ENCODE peak calls at places on chromosomes 16 and 17, in five cellular contexts. One of them, this sample, is unnamed.

GRCh38 chr17:59165933-59166342 is 10.4 kb downstream of the PRR11 start:
- DNase-seq in ascending aorta: no peak
- DNase-seq in endodermal cell: peak
- DNase-seq in foreskin fibroblast: peak
- DNase-seq in neural crest cell: peak
- DNase-seq in this sample: peak

GRCh38 chr17:44063704-44064639 is 2.5 kb downstream of the LSM12 start:
- DNase-seq in neural crest cell: no peak
- DNase-seq in foreskin fibroblast: no peak
- DNase-seq in endodermal cell: no peak
- DNase-seq in ascending aorta: no peak
- DNase-seq in this sample: no peak

GRCh38 chr16:12260647-12261262 is 284.2 kb downstream of the SNX29 start:
- DNase-seq in ascending aorta: no peak
- DNase-seq in endodermal cell: peak
- DNase-seq in foreskin fibroblast: no peak
- DNase-seq in neural crest cell: no peak
- DNase-seq in this sample: no peak

GRCh38 chr17:40818343-40818732 is 4.1 kb downstream of the KRT10 start:
- DNase-seq in neural crest cell: no peak
- DNase-seq in endodermal cell: no peak
- DNase-seq in ascending aorta: no peak
- DNase-seq in foreskin fibroblast: no peak
- DNase-seq in this sample: no peak

GRCh38 chr17:42989726-42990652 is 8.2 kb upstream of the RPL27 start:
- DNase-seq in endodermal cell: no peak
- DNase-seq in neural crest cell: no peak
- DNase-seq in foreskin fibroblast: peak
- DNase-seq in ascending aorta: no peak
- DNase-seq in this sample: peak

GRCh38 chr16:23388786-23389185 is 64.2 kb downstream of the COG7 start:
- DNase-seq in endodermal cell: no peak
- DNase-seq in ascending aorta: no peak
- DNase-seq in neural crest cell: no peak
- DNase-seq in foreskin fibroblast: no peak
- DNase-seq in this sample: no peak

GRCh38 chr17:49577978-49578893 is 2.6 kb downstream of the NXPH3 start:
- DNase-seq in endodermal cell: no peak
- DNase-seq in foreskin fibroblast: no peak
- DNase-seq in neural crest cell: no peak
- DNase-seq in ascending aorta: no peak
- DNase-seq in this sample: no peak

GRCh38 chr17:4903051-4903818 is at the start of gene CHRNE:
- DNase-seq in foreskin fibroblast: peak
- DNase-seq in endodermal cell: peak
- DNase-seq in neural crest cell: peak
- DNase-seq in ascending aorta: peak
- DNase-seq in this sample: peak

GRCh38 chr16:84532855-84533486 is 28.5 kb upstream of the MEAK7 start:
- DNase-seq in neural crest cell: no peak
- DNase-seq in endodermal cell: no peak
- DNase-seq in foreskin fibroblast: no peak
- DNase-seq in ascending aorta: no peak
- DNase-seq in this sample: peak

GRCh38 chr16:53043986-53044571 is 8.6 kb downstream of the CHD9NB start:
- DNase-seq in ascending aorta: no peak
- DNase-seq in endodermal cell: peak
- DNase-seq in foreskin fibroblast: no peak
- DNase-seq in neural crest cell: no peak
- DNase-seq in this sample: no peak

GRCh38 chr17:36057900-36058299 is 6.2 kb upstream of the CCL18 start:
- DNase-seq in foreskin fibroblast: no peak
- DNase-seq in ascending aorta: no peak
- DNase-seq in endodermal cell: no peak
- DNase-seq in neural crest cell: no peak
- DNase-seq in this sample: no peak

GRCh38 chr16:88768041-88768876 is 16.8 kb downstream of the PIEZO1 start:
- DNase-seq in neural crest cell: no peak
- DNase-seq in foreskin fibroblast: no peak
- DNase-seq in ascending aorta: peak
- DNase-seq in endodermal cell: no peak
- DNase-seq in this sample: peak

GRCh38 chr17:77736207-77736600 is 222.3 kb upstream of the TNRC6C start:
- DNase-seq in neural crest cell: no peak
- DNase-seq in foreskin fibroblast: no peak
- DNase-seq in endodermal cell: peak
- DNase-seq in ascending aorta: peak
- DNase-seq in this sample: no peak

GRCh38 chr16:11128211-11129123 is 127.5 kb downstream of the SOCS1 start:
- DNase-seq in ascending aorta: no peak
- DNase-seq in foreskin fibroblast: peak
- DNase-seq in endodermal cell: no peak
- DNase-seq in neural crest cell: no peak
- DNase-seq in this sample: peak

GRCh38 chr17:75473246-75473645 is 16.8 kb downstream of the TMEM94 start:
- DNase-seq in neural crest cell: no peak
- DNase-seq in endodermal cell: no peak
- DNase-seq in ascending aorta: no peak
- DNase-seq in foreskin fibroblast: no peak
- DNase-seq in this sample: no peak

GRCh38 chr17:55567240-55568216 is 56.3 kb upstream of the SMIM36 start:
- DNase-seq in neural crest cell: no peak
- DNase-seq in endodermal cell: no peak
- DNase-seq in ascending aorta: no peak
- DNase-seq in foreskin fibroblast: no peak
- DNase-seq in this sample: no peak

GRCh38 chr16:76946879-76947278 is 244.1 kb upstream of the MON1B start:
- DNase-seq in endodermal cell: no peak
- DNase-seq in neural crest cell: no peak
- DNase-seq in ascending aorta: no peak
- DNase-seq in foreskin fibroblast: peak
- DNase-seq in this sample: peak

GRCh38 chr16:23516366-23517137 is 6.3 kb upstream of the GGA2 start:
- DNase-seq in foreskin fibroblast: peak
- DNase-seq in endodermal cell: no peak
- DNase-seq in ascending aorta: no peak
- DNase-seq in neural crest cell: no peak
- DNase-seq in this sample: peak

GRCh38 chr16:54429029-54429428 is 142.4 kb upstream of the IRX3 start:
- DNase-seq in neural crest cell: no peak
- DNase-seq in endodermal cell: no peak
- DNase-seq in ascending aorta: no peak
- DNase-seq in foreskin fibroblast: no peak
- DNase-seq in this sample: no peak

GRCh38 chr16:11913425-11914079 is 2.2 kb downstream of the GSPT1 start:
- DNase-seq in foreskin fibroblast: no peak
- DNase-seq in endodermal cell: no peak
- DNase-seq in ascending aorta: no peak
- DNase-seq in neural crest cell: no peak
- DNase-seq in this sample: no peak

GRCh38 chr16:12729448-12729847 is 74.2 kb downstream of the CPPED1 start:
- DNase-seq in endodermal cell: no peak
- DNase-seq in ascending aorta: no peak
- DNase-seq in neural crest cell: no peak
- DNase-seq in foreskin fibroblast: peak
- DNase-seq in this sample: peak

GRCh38 chr16:1152651-1153259 is at the start of gene CACNA1H:
- DNase-seq in endodermal cell: peak
- DNase-seq in neural crest cell: peak
- DNase-seq in ascending aorta: no peak
- DNase-seq in foreskin fibroblast: no peak
- DNase-seq in this sample: no peak

GRCh38 chr17:42287305-42288077 is 807 bp upstream of the STAT5A start:
- DNase-seq in endodermal cell: peak
- DNase-seq in foreskin fibroblast: peak
- DNase-seq in neural crest cell: no peak
- DNase-seq in ascending aorta: peak
- DNase-seq in this sample: peak

GRCh38 chr16:15567823-15568222 is 75.1 kb downstream of the MARF1 start:
- DNase-seq in foreskin fibroblast: no peak
- DNase-seq in endodermal cell: no peak
- DNase-seq in neural crest cell: no peak
- DNase-seq in ascending aorta: no peak
- DNase-seq in this sample: no peak

GRCh38 chr16:76661691-76662090 is 384.5 kb downstream of the CNTNAP4 start:
- DNase-seq in neural crest cell: no peak
- DNase-seq in endodermal cell: no peak
- DNase-seq in ascending aorta: no peak
- DNase-seq in foreskin fibroblast: no peak
- DNase-seq in this sample: no peak

GRCh38 chr17:5832886-5833285 is 237.3 kb upstream of the WSCD1 start:
- DNase-seq in foreskin fibroblast: peak
- DNase-seq in neural crest cell: no peak
- DNase-seq in ascending aorta: no peak
- DNase-seq in endodermal cell: no peak
- DNase-seq in this sample: peak

GRCh38 chr16:67883146-67883871 is 1.4 kb upstream of the NRN1L start:
- DNase-seq in endodermal cell: no peak
- DNase-seq in ascending aorta: no peak
- DNase-seq in foreskin fibroblast: no peak
- DNase-seq in neural crest cell: no peak
- DNase-seq in this sample: peak

GRCh38 chr16:19578378-19578851 is 22.9 kb downstream of the VPS35L start:
- DNase-seq in neural crest cell: peak
- DNase-seq in ascending aorta: no peak
- DNase-seq in foreskin fibroblast: no peak
- DNase-seq in endodermal cell: no peak
- DNase-seq in this sample: peak

GRCh38 chr16:19583665-19584300 is 28.3 kb downstream of the VPS35L start:
- DNase-seq in ascending aorta: no peak
- DNase-seq in neural crest cell: peak
- DNase-seq in endodermal cell: peak
- DNase-seq in foreskin fibroblast: no peak
- DNase-seq in this sample: peak

GRCh38 chr17:60993497-60993896 is 315.8 kb downstream of the BCAS3 start:
- DNase-seq in neural crest cell: no peak
- DNase-seq in endodermal cell: no peak
- DNase-seq in foreskin fibroblast: no peak
- DNase-seq in ascending aorta: no peak
- DNase-seq in this sample: no peak

GRCh38 chr17:39928868-39929651 is 1.5 kb downstream of the LRRC3C start:
- DNase-seq in ascending aorta: no peak
- DNase-seq in foreskin fibroblast: peak
- DNase-seq in endodermal cell: no peak
- DNase-seq in neural crest cell: no peak
- DNase-seq in this sample: peak

GRCh38 chr17:16040710-16041251 is 41.2 kb downstream of the TTC19 start:
- DNase-seq in neural crest cell: no peak
- DNase-seq in foreskin fibroblast: peak
- DNase-seq in ascending aorta: no peak
- DNase-seq in endodermal cell: no peak
- DNase-seq in this sample: peak

GRCh38 chr16:31129568-31130335 is 5.8 kb downstream of the PRSS8 start:
- DNase-seq in ascending aorta: no peak
- DNase-seq in neural crest cell: no peak
- DNase-seq in endodermal cell: no peak
- DNase-seq in foreskin fibroblast: no peak
- DNase-seq in this sample: no peak
- TF ChIP-seq CTCF in ascending aorta: no peak
- TF ChIP-seq CTCF in neural crest cell: no peak
- TF ChIP-seq CTCF in endodermal cell: no peak
- TF ChIP-seq CTCF in foreskin fibroblast: no peak
- TF ChIP-seq CTCF in this sample: no peak

GRCh38 chr17:13939222-13939621 is 130.1 kb upstream of the COX10 start:
- DNase-seq in ascending aorta: no peak
- DNase-seq in foreskin fibroblast: no peak
- DNase-seq in neural crest cell: no peak
- DNase-seq in endodermal cell: no peak
- DNase-seq in this sample: no peak
- TF ChIP-seq CTCF in ascending aorta: no peak
- TF ChIP-seq CTCF in foreskin fibroblast: peak
- TF ChIP-seq CTCF in neural crest cell: no peak
- TF ChIP-seq CTCF in endodermal cell: peak
- TF ChIP-seq CTCF in this sample: no peak

GRCh38 chr17:28228109-28228840 is 90.7 kb upstream of the TMEM97 start:
- DNase-seq in foreskin fibroblast: no peak
- DNase-seq in endodermal cell: peak
- DNase-seq in neural crest cell: no peak
- DNase-seq in ascending aorta: no peak
- DNase-seq in this sample: no peak
- TF ChIP-seq CTCF in foreskin fibroblast: peak
- TF ChIP-seq CTCF in endodermal cell: peak
- TF ChIP-seq CTCF in neural crest cell: peak
- TF ChIP-seq CTCF in ascending aorta: no peak
- TF ChIP-seq CTCF in this sample: peak

GRCh38 chr17:11625878-11626277 is 27.6 kb downstream of the DNAH9 start:
- DNase-seq in neural crest cell: no peak
- DNase-seq in foreskin fibroblast: no peak
- DNase-seq in endodermal cell: no peak
- DNase-seq in ascending aorta: no peak
- DNase-seq in this sample: no peak
- TF ChIP-seq CTCF in neural crest cell: no peak
- TF ChIP-seq CTCF in foreskin fibroblast: no peak
- TF ChIP-seq CTCF in endodermal cell: no peak
- TF ChIP-seq CTCF in ascending aorta: no peak
- TF ChIP-seq CTCF in this sample: no peak

DNA sequence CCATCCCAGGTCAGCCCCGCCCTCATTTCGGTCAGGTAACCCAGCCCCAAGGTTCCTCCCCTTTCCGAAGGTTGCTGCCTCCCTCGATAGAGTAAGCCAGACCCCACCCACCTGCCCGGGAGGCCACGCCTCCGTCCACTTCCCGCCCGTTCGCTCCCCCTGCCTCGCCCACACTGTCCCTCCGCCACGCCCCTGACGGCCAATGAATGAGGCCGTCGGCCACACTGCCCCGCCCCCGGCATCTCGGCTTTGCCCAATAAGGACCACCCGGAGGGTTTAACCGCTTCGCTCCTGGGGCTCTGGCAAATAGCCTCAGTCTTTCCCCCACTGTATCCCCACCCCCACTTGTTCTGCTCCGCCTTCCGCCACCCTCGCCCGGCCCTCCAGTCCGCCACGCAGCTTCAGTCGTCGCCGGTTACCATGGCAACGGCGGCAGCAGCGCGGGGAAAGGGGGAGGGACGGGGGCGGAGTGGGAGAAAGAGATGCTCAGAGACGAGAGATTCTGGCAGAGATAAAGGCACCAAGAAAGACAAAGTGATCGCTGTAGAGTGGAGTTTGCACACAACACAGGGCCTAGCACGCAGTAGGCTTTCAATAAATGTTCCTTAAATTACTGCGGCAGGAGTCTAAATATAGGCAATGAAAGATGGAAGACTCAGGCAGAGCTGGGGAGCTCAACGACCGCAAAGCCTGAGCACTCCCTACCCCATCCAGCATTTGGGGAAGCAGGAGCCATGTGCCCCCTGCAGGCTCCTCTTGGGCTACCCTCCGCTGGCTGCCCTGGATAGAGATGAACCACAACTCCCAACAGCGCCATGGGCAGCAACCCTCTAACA is 5.1 kb downstream of the DLG4 start:
- DNase-seq in endodermal cell: peak
- DNase-seq in ascending aorta: peak
- DNase-seq in neural crest cell: peak
- DNase-seq in foreskin fibroblast: peak
- DNase-seq in this sample: peak
- TF ChIP-seq CTCF in endodermal cell: peak
- TF ChIP-seq CTCF in ascending aorta: peak
- TF ChIP-seq CTCF in neural crest cell: peak
- TF ChIP-seq CTCF in foreskin fibroblast: peak
- TF ChIP-seq CTCF in this sample: peak

This sample was measured in AG10803.